ENCODE peak calls at places on chromosome 3, in four cellular contexts. S, V, N and G are unnamed samples.

GRCh38 chr3:157311633-157312365 is 124.9 kb upstream of the PTX3 start:
- DNase-seq in N (no peak), S (no peak), V (no peak), G (no peak)

GRCh38 chr3:46406786-46407611 is at the start of the genes CCR5AS and CCRL2:
- DNase-seq in V (no peak), S (peak), N (no peak), G (no peak)

GRCh38 chr3:159844801-159845261 is 143.8 kb upstream of the IL12A start:
- DNase-seq in N (no peak), S (no peak), V (no peak), G (no peak)

GRCh38 chr3:46763178-46763577 is 45.5 kb upstream of the PRSS50 start:
- DNase-seq in S (no peak), N (no peak), V (no peak), G (no peak)

GRCh38 chr3:124700880-124701684 is 29.2 kb upstream of the UMPS start:
- DNase-seq in N (peak), S (no peak), V (peak), G (no peak)

GRCh38 chr3:136281966-136282554 is 31.9 kb downstream of the PCCB start:
- DNase-seq in V (no peak), N (no peak), S (no peak), G (no peak)

GRCh38 chr3:76997733-76998132 is 42.2 kb upstream of the ROBO2 start:
- DNase-seq in N (no peak), S (no peak), V (no peak), G (no peak)

GRCh38 chr3:164208026-164208425 is 870.3 kb downstream of the SI start:
- DNase-seq in N (no peak), S (no peak), V (no peak), G (no peak)

GRCh38 chr3:129278970-129279906 is 568 bp downstream of the HMCES start:
- DNase-seq in V (peak), N (peak), S (peak), G (peak)

GRCh38 chr3:6204891-6205290 is 656.0 kb upstream of the GRM7 start:
- DNase-seq in N (no peak), S (peak), V (no peak), G (no peak)

GRCh38 chr3:196192036-196193001 is 18.9 kb downstream of the ZDHHC19 start:
- DNase-seq in N (peak), V (peak), S (peak), G (no peak)

GRCh38 chr3:158845748-158846350 is 44.0 kb downstream of the MFSD1 start:
- DNase-seq in V (peak), S (peak), N (peak), G (peak)

GRCh38 chr3:128312271-128312670 is 154.4 kb downstream of the DNAJB8 start:
- DNase-seq in N (no peak), V (no peak), S (no peak), G (no peak)

GRCh38 chr3:21654662-21655061 is 96.3 kb downstream of the ZNF385D start:
- DNase-seq in S (no peak), N (no peak), V (no peak), G (no peak)

GRCh38 chr3:190252080-190252479 is 70.2 kb downstream of the CLDN1 start:
- DNase-seq in N (no peak), S (no peak), V (no peak), G (no peak)

GRCh38 chr3:46946856-46947544 is 29.5 kb downstream of the CCDC12 start:
- DNase-seq in S (peak), N (peak), V (no peak), G (peak)

GRCh38 chr3:13479332-13479581 is 849 bp upstream of the HDAC11 start:
- DNase-seq in V (no peak), N (peak), S (peak), G (no peak)

GRCh38 chr3:127978636-127979035 is 63.6 kb downstream of the KBTBD12 start:
- DNase-seq in S (no peak), N (no peak), V (no peak), G (no peak)

DNA sequence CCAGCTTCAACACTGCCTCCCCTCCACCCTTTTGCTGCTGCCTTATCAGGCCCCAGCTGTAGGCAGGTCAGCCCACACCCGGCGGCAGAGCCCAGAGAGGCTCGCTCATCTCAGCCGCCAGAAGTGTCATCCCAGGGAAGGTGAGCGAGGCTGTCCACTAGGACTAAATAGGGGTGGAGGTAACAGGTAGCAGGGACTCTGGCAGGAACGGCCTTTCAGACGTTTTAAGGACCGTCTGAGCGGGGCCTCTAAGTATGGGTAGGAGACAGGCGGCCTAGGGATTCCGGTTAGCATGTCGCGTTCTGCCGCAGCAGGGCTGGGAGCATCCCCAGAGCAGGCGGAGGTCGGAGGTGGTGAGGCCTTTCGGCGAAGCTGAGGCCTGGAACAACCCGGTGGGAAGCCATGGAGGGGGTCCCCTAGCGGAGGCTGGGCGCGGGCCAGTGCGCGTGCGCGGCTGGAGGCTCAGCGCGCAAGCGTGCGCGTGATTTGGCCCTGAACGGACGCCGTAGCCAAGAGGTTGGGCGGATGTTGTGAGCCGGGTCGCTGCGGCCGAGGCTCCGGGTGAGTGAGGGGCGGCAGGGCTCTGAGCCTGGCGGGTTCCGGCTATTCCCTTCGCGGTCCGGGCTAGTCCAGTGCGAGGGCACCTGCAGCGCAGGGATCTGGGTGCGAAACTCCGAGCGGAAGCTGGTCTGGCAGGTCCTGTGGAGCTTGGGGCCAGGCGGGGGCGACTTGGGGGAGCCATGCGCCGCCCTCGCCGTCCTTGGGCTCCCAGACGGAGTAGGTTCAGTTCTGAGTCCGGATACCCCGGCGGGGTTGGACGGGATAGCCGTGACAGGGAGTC is at the start of the genes MST1 and RNF123:
- DNase-seq in N (peak), S (peak), V (peak), G (peak)
- TF ChIP-seq HMGXB4 in N (peak), S (no peak), V (peak), G (no peak)

DNA sequence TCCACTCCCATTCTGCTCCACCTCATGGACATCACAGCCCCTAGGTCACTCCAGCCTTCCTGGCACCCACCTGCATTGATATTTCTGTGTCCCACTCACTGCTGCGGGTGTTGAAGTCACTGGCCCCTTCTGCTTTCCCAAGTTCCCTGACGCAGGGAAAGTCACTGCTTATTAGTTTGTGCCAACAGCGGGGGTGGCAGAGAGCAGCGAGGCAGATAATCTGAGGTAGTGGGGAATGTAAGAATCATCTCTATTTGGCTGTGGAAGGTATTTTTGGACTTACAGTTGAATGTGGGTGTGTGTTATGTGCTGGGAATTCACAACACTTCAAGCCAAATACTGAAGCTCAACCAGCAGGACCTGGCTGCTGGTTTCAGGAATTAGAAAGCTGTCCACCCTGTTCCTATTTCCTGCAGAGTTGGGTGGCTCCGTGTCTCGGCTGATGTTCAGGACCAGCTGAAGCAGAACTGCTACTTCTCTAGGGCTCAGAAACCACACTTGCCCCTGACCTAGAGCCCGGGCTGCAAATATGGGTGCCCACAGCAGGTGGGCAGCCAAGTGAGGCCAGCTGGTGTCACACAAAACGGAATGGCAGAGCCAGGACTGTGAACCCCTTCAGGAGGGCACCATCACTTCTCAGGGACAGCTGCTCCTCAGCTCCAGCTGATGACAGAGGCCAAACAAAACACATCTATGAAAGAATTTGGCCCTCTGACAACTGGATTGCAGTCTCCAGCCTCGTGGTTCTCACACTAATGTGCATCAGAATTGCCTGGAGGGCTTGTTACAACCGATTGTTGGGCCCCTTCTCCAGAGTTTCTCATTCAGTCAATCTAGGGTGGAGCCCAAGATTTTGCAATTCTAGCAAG is 57.7 kb downstream of the SEMA5B start:
- DNase-seq in S (no peak), N (no peak), V (no peak), G (no peak)
- TF ChIP-seq HMGXB4 in S (no peak), N (no peak), V (no peak), G (no peak)

DNA sequence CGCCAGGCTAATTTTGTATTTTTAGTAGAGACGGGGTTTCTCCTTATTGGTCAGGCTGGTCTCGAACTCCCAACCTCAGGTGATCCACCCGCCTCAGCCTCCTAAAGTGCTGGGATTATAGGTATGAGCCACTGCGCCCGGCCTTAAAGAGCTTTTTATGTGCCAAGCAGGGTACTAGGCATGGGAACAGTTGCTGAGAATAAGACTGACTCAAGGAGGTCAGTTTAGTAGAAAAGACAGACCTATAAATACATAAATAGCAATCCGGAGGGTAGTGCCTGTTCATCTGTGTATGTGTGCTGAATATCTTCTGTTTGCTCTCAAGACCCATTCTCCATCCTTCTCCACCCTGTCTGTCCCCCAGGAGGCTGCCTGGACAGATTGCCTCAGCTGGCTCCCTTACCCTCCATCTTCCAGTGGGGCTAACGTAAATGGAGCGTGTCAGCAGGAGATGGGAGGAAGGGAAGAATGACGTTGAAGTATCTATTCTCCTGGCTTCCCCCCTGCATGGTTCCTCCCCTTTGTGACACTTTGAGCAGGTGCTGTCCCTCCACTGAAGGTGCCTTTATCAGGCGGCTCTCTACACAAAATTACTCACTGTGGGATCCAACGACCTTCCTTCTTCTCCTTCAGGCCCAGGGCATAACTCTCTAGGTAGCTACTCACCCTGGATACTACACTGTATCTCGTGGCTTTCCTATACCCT is 31.1 kb downstream of the FBXO40 start:
- DNase-seq in N (no peak), S (no peak), V (no peak), G (no peak)
- TF ChIP-seq HMGXB4 in N (no peak), S (no peak), V (no peak), G (no peak)

GRCh38 chr3:183247190-183247589 is 5.9 kb upstream of the B3GNT5 start:
- DNase-seq in V (no peak), S (no peak), N (no peak), G (no peak)
- TF ChIP-seq HMGXB4 in V (no peak), S (no peak), N (no peak), G (no peak)

GRCh38 chr3:8817486-8817885 is 48.1 kb upstream of the OXTR start:
- DNase-seq in N (no peak), V (no peak), S (no peak), G (no peak)
- TF ChIP-seq HMGXB4 in N (no peak), V (no peak), S (no peak), G (no peak)

GRCh38 chr3:65597952-65598413 is 440.7 kb downstream of the MAGI1 start:
- DNase-seq in V (peak), S (peak), N (no peak), G (no peak)

GRCh38 chr3:65595997-65596300 is 442.8 kb downstream of the MAGI1 start:
- DNase-seq in V (no peak), S (no peak), N (no peak), G (no peak)

GRCh38 chr3:65595222-65595996 is 443.3 kb downstream of the MAGI1 start:
- DNase-seq in V (no peak), N (no peak), S (peak), G (no peak)

GRCh38 chr3:65596511-65597224 is 442.1 kb downstream of the MAGI1 start:
- DNase-seq in N (no peak), S (no peak), V (no peak), G (no peak)

DNA sequence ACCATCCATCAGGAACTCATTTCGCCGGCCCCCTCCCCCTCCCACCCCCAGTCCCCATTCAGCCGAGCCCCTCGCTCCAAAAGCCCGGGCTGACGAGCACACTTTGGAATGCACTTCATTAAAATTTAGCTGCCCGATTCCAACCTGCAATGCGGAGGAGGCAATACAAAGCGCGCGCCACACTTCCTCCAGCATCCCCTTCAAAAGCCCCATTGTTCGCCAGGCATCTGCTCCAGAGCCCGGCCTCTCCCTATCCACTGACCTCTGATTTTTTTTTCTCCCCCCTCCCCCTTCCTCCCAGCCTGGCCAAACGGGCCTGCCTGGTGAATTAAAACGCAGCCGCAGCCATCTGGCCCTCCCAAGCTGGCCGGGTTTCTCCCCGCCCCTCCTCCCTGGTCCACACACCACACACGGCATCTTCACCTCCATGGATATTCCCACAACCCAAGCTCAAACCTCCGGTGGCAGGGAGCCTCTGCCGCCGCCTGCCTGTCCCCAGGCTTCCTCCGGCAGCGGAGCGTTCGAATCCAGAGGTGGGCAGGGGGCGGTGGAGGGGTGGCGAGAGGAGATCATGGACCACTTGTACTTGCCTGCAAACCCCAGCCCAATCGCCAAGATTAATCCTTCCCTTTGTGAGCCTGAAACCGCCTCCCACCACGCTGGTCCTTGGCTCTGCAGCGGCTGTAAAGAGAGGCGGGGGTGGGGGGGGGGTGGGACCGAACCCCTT is 441.3 kb downstream of the MAGI1 start:
- DNase-seq in N (no peak), V (peak), S (no peak), G (no peak)
- TF ChIP-seq HMGXB4 in N (no peak), V (no peak), S (no peak), G (no peak)

GRCh38 chr3:3134750-3135448 is 8.2 kb downstream of the TRNT1 start:
- DNase-seq in S (no peak), V (no peak), N (no peak), G (no peak)

GRCh38 chr3:3133490-3133889 is 6.8 kb downstream of the TRNT1 start:
- DNase-seq in S (peak), N (no peak), V (no peak), G (peak)

GRCh38 chr3:3141939-3142338 is 15.2 kb downstream of the TRNT1 start:
- DNase-seq in S (no peak), V (no peak), N (no peak), G (no peak)

GRCh38 chr3:3137526-3137925 is 10.8 kb downstream of the TRNT1 start:
- DNase-seq in V (no peak), N (no peak), S (no peak), G (no peak)
- TF ChIP-seq HMGXB4 in V (no peak), N (no peak), S (no peak), G (no peak)

DNA sequence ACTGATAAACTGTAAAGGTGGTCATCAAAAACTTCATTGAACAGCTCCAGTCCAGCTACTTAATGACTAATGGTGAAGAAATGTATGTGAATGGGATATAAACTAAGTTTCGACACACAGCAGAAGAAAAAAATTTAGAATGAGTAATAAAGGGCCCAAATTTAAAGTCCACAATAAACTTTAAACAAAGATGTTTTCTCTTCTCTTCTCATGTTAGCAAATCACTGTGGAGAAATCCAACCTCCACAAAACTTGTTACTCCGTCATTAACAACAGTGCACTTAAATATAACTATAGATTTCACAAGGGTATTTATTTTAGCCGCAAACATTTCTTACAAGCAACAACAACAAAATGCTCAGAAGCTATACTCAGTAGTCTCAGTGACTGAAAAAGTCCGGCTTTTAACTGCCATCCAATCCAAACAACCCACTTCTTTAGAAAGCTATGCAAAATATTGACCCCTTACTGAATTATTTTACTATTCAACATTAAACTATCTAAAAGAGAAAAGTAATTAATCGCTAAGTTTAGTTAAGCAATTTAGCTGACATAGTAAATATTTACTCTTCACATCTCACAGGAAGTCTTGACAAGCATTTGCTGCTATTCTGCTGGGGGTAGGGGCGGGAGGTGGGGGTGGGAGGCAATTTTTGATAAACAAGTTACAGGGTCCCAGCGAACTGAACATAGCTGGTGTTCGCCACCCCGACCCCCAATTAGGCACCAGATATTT is 2.5 kb downstream of the IGF2BP2 start:
- DNase-seq in S (no peak), N (peak), V (no peak), G (no peak)
- TF ChIP-seq HMGXB4 in S (no peak), N (no peak), V (no peak), G (no peak)

GRCh38 chr3:138944842-138945645 is 1.9 kb downstream of the FOXL2 start:
- DNase-seq in S (peak), N (no peak), V (peak), G (no peak)

GRCh38 chr3:138946554-138947302 is at the start of the genes FOXL2 and FOXL2NB:
- DNase-seq in V (peak), N (no peak), S (peak), G (peak)

GRCh38 chr3:138947303-138948121 is 495 bp downstream of the FOXL2NB start:
- DNase-seq in V (peak), N (no peak), S (peak), G (no peak)

GRCh38 chr3:138944136-138944658 is 2.7 kb downstream of the FOXL2 start:
- DNase-seq in S (peak), V (peak), N (no peak), G (no peak)

GRCh38 chr3:138945646-138946553 is 1.0 kb downstream of the FOXL2 start:
- DNase-seq in S (peak), N (no peak), V (peak), G (peak)
- TF ChIP-seq HMGXB4 in S (no peak), N (no peak), V (no peak), G (no peak)

GRCh38 chr3:43191116-43191515 is 85.2 kb upstream of the POMGNT2 start:
- DNase-seq in S (no peak), V (no peak), N (no peak), G (no peak)
- TF ChIP-seq HMGXB4 in S (no peak), V (no peak), N (no peak), G (no peak)